ENCODE peak calls at places on chromosomes 13 and 19, in five cellular contexts. O is IMR-90, A is PC-9, I is mesenchymal stem cell, U is fibroblast of lung. W is an unnamed sample.

GRCh38 chr13:84121456-84121855 is 239.2 kb upstream of the SLITRK1 start:
- DNase-seq in O (no peak), A (no peak), I (no peak), U (no peak), W (no peak)

GRCh38 chr13:37277435-37278144 is 172.1 kb upstream of the CSNK1A1L start:
- DNase-seq in O (peak; percentile 45), A (no peak), I (no peak), U (no peak), W (no peak)

GRCh38 chr19:38731654-38732301 is 12.5 kb downstream of the CAPN12 start:
- DNase-seq in O (no peak), A (peak; percentile 60), I (no peak), U (no peak), W (no peak)

GRCh38 chr13:48975101-48975925 is at the start of gene FNDC3A:
- DNase-seq in O (peak; percentile 64), A (peak; percentile 47), I (peak; percentile 74), U (peak; percentile 68), W (peak; percentile 51)

GRCh38 chr19:9945319-9945966 is 9.1 kb upstream of the OLFM2 start:
- DNase-seq in O (peak; percentile 100), A (no peak), I (peak; percentile 97), U (peak; percentile 99), W (peak; percentile 87)

GRCh38 chr19:47142779-47143178 is 12.1 kb downstream of the SAE1 start:
- DNase-seq in O (no peak), A (peak; percentile 90), I (no peak), U (no peak), W (no peak)

GRCh38 chr13:32426191-32426980 is 1.5 kb downstream of the N4BP2L1 start:
- DNase-seq in O (no peak), A (no peak), I (peak; percentile 46), U (peak; percentile 31), W (no peak)

GRCh38 chr19:40376286-40376862 is 13.6 kb downstream of the HIPK4 start:
- DNase-seq in O (no peak), A (no peak), I (no peak), U (no peak), W (no peak)

GRCh38 chr19:40592170-40592569 is 9.0 kb upstream of the LTBP4 start:
- DNase-seq in O (peak; percentile 76), A (peak; percentile 56), I (peak; percentile 84), U (peak; percentile 60), W (peak; percentile 64)

GRCh38 chr13:30551194-30551593 is 66.5 kb upstream of the USPL1 start:
- DNase-seq in O (peak; percentile 43), A (no peak), I (peak; percentile 38), U (peak; percentile 47), W (peak; percentile 58)

GRCh38 chr13:94703271-94703670 is 9.1 kb downstream of the SOX21 start:
- DNase-seq in O (no peak), A (no peak), I (no peak), U (no peak), W (no peak)

GRCh38 chr19:44747739-44748425 is 626 bp upstream of the BCL3 start:
- DNase-seq in O (peak; percentile 61), A (peak; percentile 60), I (peak; percentile 86), U (peak; percentile 73), W (peak; percentile 46)

GRCh38 chr13:21684576-21684975 is 13.7 kb downstream of the FGF9 start:
- DNase-seq in O (peak; percentile 51), A (no peak), I (no peak), U (peak; percentile 14), W (no peak)

GRCh38 chr19:18441804-18442788 is 4.2 kb upstream of the ISYNA1 start:
- DNase-seq in O (no peak), A (no peak), I (no peak), U (no peak), W (no peak)

GRCh38 chr19:51128227-51128626 is 3.5 kb downstream of the SIGLEC9 start:
- DNase-seq in O (no peak), A (no peak), I (no peak), U (no peak), W (no peak)

GRCh38 chr19:40627486-40628279 is 26.5 kb downstream of the LTBP4 start:
- DNase-seq in O (no peak), A (no peak), I (no peak), U (no peak), W (no peak)

GRCh38 chr19:38678217-38678890 is 30.9 kb downstream of the ACTN4 start:
- DNase-seq in O (no peak), A (no peak), I (no peak), U (no peak), W (no peak)

GRCh38 chr13:80599765-80600164 is 258.8 kb upstream of the SPRY2 start:
- DNase-seq in O (no peak), A (no peak), I (peak; percentile 27), U (no peak), W (no peak)

DNA sequence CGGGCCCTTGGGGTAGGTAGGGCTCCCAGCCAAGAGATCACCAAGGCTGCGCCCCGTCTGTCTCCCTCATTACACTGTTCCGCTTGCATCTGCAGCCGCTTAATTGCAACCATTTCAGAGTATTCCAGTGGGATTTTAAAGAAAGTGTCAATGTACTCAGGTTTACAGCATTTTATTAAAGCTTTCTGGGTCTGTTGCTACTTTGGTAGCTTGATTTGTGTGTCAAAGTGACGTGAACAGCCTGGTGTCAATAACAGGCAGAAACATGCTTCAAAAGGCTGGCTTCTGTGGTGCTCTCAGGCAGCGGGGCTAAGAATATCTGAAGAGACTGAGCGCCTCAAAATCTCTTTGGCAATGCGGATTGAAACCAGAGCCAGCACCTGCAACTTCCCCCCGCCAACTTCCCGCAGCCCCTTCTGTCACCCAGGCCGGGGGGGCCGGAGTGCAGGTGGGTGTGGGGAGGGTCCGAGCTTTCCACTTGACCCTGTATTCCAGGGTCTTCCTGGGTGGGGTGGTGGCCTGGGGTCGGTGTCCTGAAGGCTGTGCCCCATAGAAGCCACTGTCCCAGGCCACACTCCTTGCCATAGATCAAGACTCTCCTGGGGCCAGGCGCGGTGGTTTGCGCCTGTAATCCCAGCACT is 81.2 kb downstream of the KDM4B start:
- DNase-seq in O (no peak), A (no peak), I (no peak), U (no peak), W (no peak)
- H2AFZ ChIP-seq in O (no peak overlapping the region), A (no peak overlapping the region), I (no peak overlapping the region), U (no peak overlapping the region), W (no peak overlapping the region)

DNA sequence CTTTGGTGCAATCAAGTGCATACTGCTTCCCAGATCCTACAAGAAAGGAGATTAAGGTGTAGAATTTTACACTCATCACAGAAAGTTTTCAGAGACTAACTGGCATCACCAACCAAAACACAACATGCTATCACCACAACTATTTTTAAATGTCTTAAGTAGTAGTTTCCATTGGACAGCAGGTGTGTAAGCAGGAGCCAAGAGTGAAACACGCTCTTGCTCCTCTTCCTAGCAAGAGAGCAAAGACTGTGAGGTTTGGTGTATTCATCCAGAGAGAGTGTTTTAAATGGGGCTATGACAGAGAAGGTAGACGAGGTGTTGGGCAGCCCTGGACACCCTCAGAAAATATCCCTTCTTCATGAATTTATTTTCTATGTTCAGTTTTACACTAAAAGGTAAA is 12.5 kb upstream of the LILRA4 start:
- DNase-seq in O (no peak), A (no peak), I (no peak), U (no peak), W (no peak)
- H3K4me1 ChIP-seq in O (no peaks in the 10 kb centered on the region), A (no peaks in the 10 kb centered on the region), I (no peaks in the 10 kb centered on the region), U (no peaks in the 10 kb centered on the region), W (no peaks in the 10 kb centered on the region)

GRCh38 chr13:77118134-77118533 is 91.2 kb upstream of the FBXL3 start:
- DNase-seq in O (no peak), A (no peak), I (no peak), U (no peak), W (no peak)
- H3K36me3 ChIP-seq in O (peaks cover 2% of the 10 kb centered on the region), A (no peaks in the 10 kb centered on the region), I (peaks cover 59% of the 10 kb centered on the region), U (no peaks in the 10 kb centered on the region), W (no peaks in the 10 kb centered on the region)

DNA sequence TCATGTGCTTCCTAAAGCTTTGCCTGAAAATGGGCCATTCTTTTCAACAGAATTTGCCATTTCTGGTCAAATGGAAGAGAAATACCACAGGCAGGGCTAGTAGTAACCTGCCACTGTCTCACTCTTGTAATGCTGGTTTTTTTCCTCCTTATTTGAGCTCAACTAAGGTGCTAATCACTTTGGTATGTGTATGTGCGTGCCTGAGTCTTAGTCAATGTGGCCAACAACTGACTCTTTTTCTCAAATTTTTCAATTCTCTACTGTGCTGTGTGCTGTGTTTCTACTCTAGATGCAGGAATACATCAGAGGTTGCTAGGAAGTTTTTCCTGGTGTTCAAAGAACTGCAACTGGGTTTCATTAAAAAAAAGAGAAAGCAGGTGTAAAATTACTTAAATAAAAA is 870.2 kb downstream of the EFNB2 start:
- DNase-seq in O (peak; percentile 54), A (peak; percentile 60), I (peak; percentile 58), U (no peak), W (peak; percentile 11)
- H2AFZ ChIP-seq in O (no peak overlapping the region), A (no peak overlapping the region), I (no peak overlapping the region), U (no peak overlapping the region), W (no peak overlapping the region)

GRCh38 chr13:51422484-51422883 is 30.4 kb downstream of the INTS6 start:
- DNase-seq in O (no peak), A (no peak), I (no peak), U (no peak), W (no peak)

GRCh38 chr13:51420681-51421476 is 32.0 kb downstream of the INTS6 start:
- DNase-seq in O (no peak), A (no peak), I (peak; percentile 25), U (no peak), W (no peak)

GRCh38 chr13:51423766-51424165 is 29.1 kb downstream of the INTS6 start:
- DNase-seq in O (no peak), A (no peak), I (no peak), U (no peak), W (no peak)

GRCh38 chr13:51426982-51427381 is 25.9 kb downstream of the INTS6 start:
- DNase-seq in O (no peak), A (no peak), I (no peak), U (no peak), W (no peak)

DNA sequence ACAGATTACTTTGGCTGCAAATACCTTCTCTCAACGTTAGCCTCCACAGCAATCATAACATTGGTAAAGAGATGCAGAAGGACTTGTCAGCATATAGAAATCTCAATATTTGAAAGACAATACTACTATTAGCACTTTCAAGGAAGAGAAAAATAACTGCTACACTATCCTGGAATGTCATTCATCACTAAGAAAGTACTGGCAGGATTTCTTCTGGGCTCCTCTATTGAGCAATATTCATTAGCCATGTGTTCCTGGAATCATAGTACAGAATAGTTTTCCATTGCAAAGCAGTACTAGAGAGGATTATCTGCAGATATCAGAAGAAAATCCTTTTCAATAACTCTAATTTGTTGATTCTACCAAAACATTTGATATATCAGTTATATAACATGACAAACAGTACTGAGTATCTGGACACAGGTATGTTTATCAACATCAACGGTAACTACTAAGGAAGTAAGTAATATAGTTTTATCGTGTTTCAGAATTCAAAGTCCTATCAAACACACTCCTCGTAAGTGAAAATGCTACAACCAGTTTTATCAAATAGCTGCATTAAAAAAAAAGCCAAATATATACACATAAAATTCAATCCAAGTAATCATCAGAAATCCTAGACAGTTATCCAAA is 27.3 kb downstream of the INTS6 start:
- DNase-seq in O (peak; percentile 60), A (no peak), I (peak; percentile 62), U (peak; percentile 65), W (no peak)
- H3K4me1 ChIP-seq in O (peaks cover 2% of the 10 kb centered on the region), A (peaks cover 6% of the 10 kb centered on the region), I (peaks cover 1% of the 10 kb centered on the region), U (no peaks in the 10 kb centered on the region), W (peaks cover 8% of the 10 kb centered on the region)

GRCh38 chr19:7657047-7657779 is 11.6 kb upstream of the RETN start:
- DNase-seq in O (no peak), A (peak; percentile 61), I (peak; percentile 12), U (peak; percentile 8), W (no peak)

GRCh38 chr19:7654401-7654800 is 14.4 kb upstream of the RETN start:
- DNase-seq in O (peak; percentile 5), A (peak; percentile 59), I (no peak), U (peak; percentile 17), W (no peak)

GRCh38 chr19:7662657-7663056 is 6.2 kb upstream of the RETN start:
- DNase-seq in O (no peak), A (no peak), I (no peak), U (no peak), W (peak; percentile 35)

GRCh38 chr19:7655581-7655980 is 13.3 kb upstream of the RETN start:
- DNase-seq in O (no peak), A (no peak), I (no peak), U (no peak), W (no peak)

GRCh38 chr19:7658219-7658686 is 10.6 kb upstream of the RETN start:
- DNase-seq in O (no peak), A (no peak), I (no peak), U (no peak), W (no peak)
- H3K36me3 ChIP-seq in O (no peaks in the 10 kb centered on the region), A (no peaks in the 10 kb centered on the region), I (no peaks in the 10 kb centered on the region), U (no peaks in the 10 kb centered on the region), W (no peaks in the 10 kb centered on the region)